ENCODE peak calls at places on chromosomes 11 and 22, in five cellular contexts. L is HCT116, N is SK-N-SH, Q is HepG2, J is GM12878. P is an unnamed sample.

GRCh38 chr11:129279326-129280026 is 87.4 kb upstream of the ARHGAP32 start:
- DNase-seq in L (peak; percentile 37), N (peak; percentile 98), Q (peak; percentile 67), J (no peak), P (peak; percentile 89)

GRCh38 chr11:26820739-26821138 is 98.9 kb upstream of the SLC5A12 start:
- DNase-seq in L (no peak), N (no peak), Q (no peak), J (no peak), P (no peak)

GRCh38 chr11:35173011-35173511 is 34.1 kb downstream of the CD44 start:
- DNase-seq in L (no peak), N (no peak), Q (peak; percentile 38), J (peak; percentile 35), P (peak; percentile 32)

GRCh38 chr11:12066056-12066798 is 44.2 kb upstream of the MICAL2 start:
- DNase-seq in L (peak; percentile 93), N (no peak), Q (peak; percentile 94), J (no peak), P (no peak)

GRCh38 chr11:123351375-123351774 is 78.7 kb upstream of the GRAMD1B start:
- DNase-seq in L (no peak), N (peak; percentile 55), Q (no peak), J (no peak), P (peak; percentile 55)

GRCh38 chr11:97989121-97989520 is 1031.6 kb upstream of the CNTN5 start:
- DNase-seq in L (no peak), N (no peak), Q (no peak), J (no peak), P (no peak)

GRCh38 chr22:17924735-17925727 is 99.3 kb downstream of the MICAL3 start:
- DNase-seq in L (no peak), N (no peak), Q (no peak), J (no peak), P (no peak)

GRCh38 chr22:25702046-25702445 is 39.9 kb upstream of the MYO18B start:
- DNase-seq in L (no peak), N (peak; percentile 61), Q (peak; percentile 18), J (no peak), P (no peak)

GRCh38 chr11:57249384-57250319 is 12.6 kb upstream of the APLNR start:
- DNase-seq in L (peak; percentile 27), N (no peak), Q (peak; percentile 23), J (no peak), P (peak; percentile 76)

GRCh38 chr11:67117176-67117575 is 1.9 kb upstream of the KDM2A start:
- DNase-seq in L (no peak), N (no peak), Q (no peak), J (no peak), P (no peak)

GRCh38 chr11:67114275-67114896 is 4.7 kb upstream of the KDM2A start:
- DNase-seq in L (no peak), N (no peak), Q (no peak), J (no peak), P (no peak)

GRCh38 chr11:67111261-67111660 is 7.8 kb upstream of the KDM2A start:
- DNase-seq in L (no peak), N (no peak), Q (no peak), J (no peak), P (no peak)

GRCh38 chr11:67117667-67118058 is 1.4 kb upstream of the KDM2A start:
- DNase-seq in L (no peak), N (no peak), Q (no peak), J (no peak), P (peak; percentile 69)

DNA sequence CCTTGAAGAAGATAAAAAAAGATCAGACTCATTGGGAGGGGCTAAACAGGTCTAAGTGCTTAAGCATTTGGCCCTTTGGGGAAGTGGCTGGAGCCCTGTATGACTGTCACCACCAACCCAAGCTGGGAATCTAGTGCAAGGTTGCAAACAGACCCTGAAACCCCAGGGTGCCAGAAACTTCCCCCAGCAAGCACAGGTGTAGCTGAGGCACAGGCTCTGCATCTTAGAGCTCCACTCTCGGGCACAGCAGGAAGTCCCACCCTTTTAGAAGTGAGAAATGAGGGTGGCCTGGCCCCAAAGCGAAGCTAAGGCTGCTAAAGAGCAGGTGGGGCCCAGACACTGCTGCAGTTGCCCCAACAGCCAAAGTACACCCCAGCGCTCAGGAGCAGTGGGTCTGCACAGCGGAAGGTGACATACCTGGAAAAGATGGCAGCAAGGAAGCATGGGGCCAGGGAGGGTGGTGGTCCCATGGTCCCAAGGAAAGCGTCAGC is 5.8 kb upstream of the KDM2A start:
- DNase-seq in L (no peak), N (no peak), Q (no peak), J (peak; percentile 79), P (peak; percentile 27)
- H2AFZ ChIP-seq in L (no peak overlapping the region), N (no peak overlapping the region), Q (no peak overlapping the region), J (peak overlapping the region; percentile 20), P (peak overlapping the region; percentile 14)

DNA sequence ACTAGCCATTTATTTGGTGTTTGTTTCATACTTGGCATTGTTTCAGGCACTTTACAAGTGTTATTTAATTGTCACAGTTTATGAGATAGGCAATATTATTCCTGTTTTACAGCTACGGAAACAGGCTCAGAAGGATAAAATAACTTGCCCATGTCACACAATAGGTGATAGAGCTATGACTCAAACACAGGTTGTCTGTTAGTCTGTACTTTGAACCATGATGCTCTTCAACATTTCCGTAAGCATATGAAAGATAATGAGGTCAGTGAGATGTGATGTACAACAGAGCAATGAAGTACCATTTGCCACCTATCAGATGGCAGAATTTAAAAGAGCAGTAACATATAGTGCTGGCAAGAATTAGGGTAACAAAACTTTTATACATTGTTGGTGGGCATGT is 15.3 kb downstream of the TUG1 start:
- DNase-seq in L (no peak), N (no peak), Q (peak; percentile 71), J (no peak), P (no peak)
- TF ChIP-seq POLR2AphosphoS5 in L (no peak), N (no peak), Q (no peak), J (no peak), P (no peak)

DNA sequence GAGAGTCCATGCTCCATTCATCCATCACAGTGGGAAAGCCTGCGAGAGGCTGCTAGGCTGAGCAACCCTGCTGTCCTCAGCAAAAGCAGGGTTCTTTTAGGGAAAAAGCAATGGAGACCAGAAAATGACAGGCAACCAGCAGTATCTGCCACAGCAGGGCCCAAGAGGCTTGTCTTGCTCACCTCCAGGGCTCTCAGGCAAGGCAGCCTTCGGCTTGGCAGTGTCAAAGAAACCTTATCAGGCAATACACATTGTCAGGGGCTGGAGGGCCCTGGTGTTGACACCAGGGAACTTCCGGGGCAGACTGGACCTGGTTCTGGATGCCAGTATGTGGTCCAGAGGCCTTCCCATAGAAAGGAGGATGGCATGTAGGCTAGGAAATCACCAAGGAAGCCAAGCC is 10.2 kb upstream of the TLCD5 start:
- DNase-seq in L (no peak), N (no peak), Q (no peak), J (no peak), P (no peak)
- H2AFZ ChIP-seq in L (no peak overlapping the region), N (no peak overlapping the region), Q (no peak overlapping the region), J (no peak overlapping the region), P (no peak overlapping the region)

GRCh38 chr22:36512333-36512732 is 5.5 kb upstream of the FOXRED2 start:
- DNase-seq in L (no peak), N (no peak), Q (no peak), J (no peak), P (no peak)

GRCh38 chr22:36506637-36507517 is at the start of gene FOXRED2:
- DNase-seq in L (no peak), N (peak; percentile 99), Q (peak; percentile 75), J (no peak), P (peak; percentile 90)

GRCh38 chr22:36510384-36510783 is 3.5 kb upstream of the FOXRED2 start:
- DNase-seq in L (no peak), N (no peak), Q (no peak), J (no peak), P (no peak)

GRCh38 chr22:36507518-36508010 is 724 bp upstream of the FOXRED2 start:
- DNase-seq in L (no peak), N (no peak), Q (no peak), J (no peak), P (no peak)

GRCh38 chr22:36510966-36511881 is 4.4 kb upstream of the FOXRED2 start:
- DNase-seq in L (no peak), N (peak; percentile 62), Q (peak; percentile 54), J (no peak), P (peak; percentile 82)
- TF ChIP-seq POLR2AphosphoS5 in L (no peak), N (no peak), Q (no peak), J (no peak), P (no peak)

P was measured in GM23338.